ENCODE peak calls at places on chromosomes 7 and 10, in four cellular contexts. S is tibial nerve, W is breast epithelium, J is body of pancreas. B is an unnamed sample. For H3K36me3, the result is how much of the 10 kb centered on the place peaks cover.

GRCh38 chr7:9557853-9558252 is 1124.4 kb downstream of the NXPH1 start:
- DNase-seq in J (no peak), W (no peak), S (no peak), B (no peak)

GRCh38 chr7:26993816-26994810 is 101.7 kb downstream of the HOXA1 start:
- DNase-seq in W (no peak), J (no peak), S (no peak), B (no peak)

GRCh38 chr7:29445736-29446135 is 117.9 kb upstream of the PRR15 start:
- DNase-seq in J (no peak), W (no peak), S (no peak), B (no peak)

GRCh38 chr7:3754488-3755365 is 453.7 kb downstream of the SDK1 start:
- DNase-seq in S (no peak), J (no peak), W (no peak), B (no peak)

GRCh38 chr10:45373783-45374450 is at the start of gene ALOX5:
- DNase-seq in J (peak), S (no peak), W (peak), B (peak)

GRCh38 chr10:30553625-30554442 is 75.7 kb downstream of the LYZL2 start:
- DNase-seq in W (peak), S (peak), J (peak), B (no peak)

GRCh38 chr10:5975641-5976473 is 1.5 kb downstream of the IL15RA start:
- DNase-seq in J (no peak), W (no peak), S (no peak), B (peak)

GRCh38 chr10:7311256-7312178 is 99.3 kb downstream of the SFMBT2 start:
- DNase-seq in S (no peak), W (no peak), J (no peak), B (no peak)

GRCh38 chr10:62045765-62046521 is 144.4 kb downstream of the ARID5B start:
- DNase-seq in J (no peak), S (no peak), W (no peak), B (no peak)

GRCh38 chr10:132693676-132694075 is 92.3 kb downstream of the NKX6-2 start:
- DNase-seq in S (no peak), J (no peak), W (no peak), B (no peak)

GRCh38 chr10:31961264-31961663 is 32.6 kb upstream of the ARHGAP12 start:
- DNase-seq in J (no peak), W (peak), S (no peak), B (no peak)

GRCh38 chr7:33220231-33220630 is 90.9 kb downstream of the BBS9 start:
- DNase-seq in S (no peak), J (no peak), W (no peak), B (no peak)

GRCh38 chr10:129122846-129123245 is 344.2 kb upstream of the MGMT start:
- DNase-seq in J (no peak), W (no peak), S (no peak), B (no peak)

GRCh38 chr10:45000764-45001381 is at the start of gene ZNF22:
- DNase-seq in J (peak), S (peak), W (no peak), B (peak)

GRCh38 chr10:15169555-15170407 is 1.3 kb upstream of the NMT2 start:
- DNase-seq in S (no peak), W (no peak), J (no peak), B (peak)

GRCh38 chr10:79454259-79454658 is 8.8 kb upstream of the ZCCHC24 start:
- DNase-seq in S (no peak), W (no peak), J (no peak), B (no peak)

GRCh38 chr7:30880941-30881340 is 30.7 kb upstream of the AQP1 start:
- DNase-seq in W (no peak), J (no peak), S (no peak), B (no peak)

GRCh38 chr10:119364941-119365340 is 157.6 kb downstream of the GRK5 start:
- DNase-seq in J (peak), W (no peak), S (no peak), B (no peak)

GRCh38 chr10:15201589-15202300 is 33.3 kb upstream of the NMT2 start:
- DNase-seq in J (no peak), W (no peak), S (no peak), B (no peak)

GRCh38 chr7:96304573-96304972 is 17.3 kb downstream of the SLC25A13 start:
- DNase-seq in J (no peak), S (no peak), W (no peak), B (no peak)

GRCh38 chr7:92747041-92747835 is 89.1 kb downstream of the CDK6 start:
- DNase-seq in J (no peak), S (no peak), W (no peak), B (no peak)

GRCh38 chr10:118045842-118046490 is 775 bp downstream of the RAB11FIP2 start:
- DNase-seq in S (no peak), W (peak), J (no peak), B (no peak)

GRCh38 chr10:132450466-132450824 is 53.4 kb downstream of the PWWP2B start:
- DNase-seq in W (no peak), S (no peak), J (no peak), B (peak)

GRCh38 chr7:50621932-50622587 is 56.9 kb upstream of the DDC start:
- DNase-seq in W (no peak), J (no peak), S (no peak), B (no peak)

GRCh38 chr7:155524018-155524556 is 22.3 kb downstream of the CNPY1 start:
- DNase-seq in J (no peak), W (no peak), S (no peak), B (no peak)

GRCh38 chr7:102916881-102917280 is 4.1 kb downstream of the LRRC17 start:
- DNase-seq in W (no peak), S (no peak), J (no peak), B (no peak)

GRCh38 chr10:1102836-1103235 is 46.7 kb downstream of the WDR37 start:
- DNase-seq in S (no peak), W (no peak), J (no peak), B (no peak)

GRCh38 chr7:64541438-64542359 is 21.2 kb downstream of the ZNF680 start:
- DNase-seq in S (no peak), J (no peak), W (no peak), B (no peak)

GRCh38 chr7:22060863-22061262 is 115.2 kb upstream of the CDCA7L start:
- DNase-seq in J (no peak), W (no peak), S (no peak), B (no peak)

GRCh38 chr10:86964847-86965190 is 3.5 kb upstream of the ADIRF start:
- DNase-seq in S (no peak), J (no peak), W (no peak), B (no peak)

GRCh38 chr10:69953851-69954250 is 98.8 kb upstream of the MACROH2A2 start:
- DNase-seq in J (no peak), W (no peak), S (no peak), B (no peak)

GRCh38 chr7:30445770-30446169 is 32.8 kb downstream of the NOD1 start:
- DNase-seq in J (peak), W (no peak), S (peak), B (peak)

GRCh38 chr7:73768661-73769480 is 1.2 kb downstream of the CLDN3 start:
- DNase-seq in W (no peak), S (no peak), J (no peak), B (no peak)

GRCh38 chr7:102320601-102321350 is 34.1 kb downstream of the SH2B2 start:
- DNase-seq in S (no peak), J (no peak), W (no peak), B (no peak)

GRCh38 chr10:15419279-15419874 is 48.3 kb upstream of the FAM171A1 start:
- DNase-seq in J (peak), S (no peak), W (no peak), B (peak)

GRCh38 chr10:5897504-5897903 is 7.5 kb downstream of the FBH1 start:
- DNase-seq in J (no peak), S (no peak), W (no peak), B (no peak)

GRCh38 chr7:2374830-2375728 is 20.5 kb downstream of the EIF3B start:
- DNase-seq in W (no peak), S (no peak), J (no peak), B (no peak)
- H3K36me3 ChIP-seq in W (under half), S (under half), J (half or more), B (half or more)

GRCh38 chr7:6442114-6442513 is 5.6 kb downstream of the DAGLB start:
- DNase-seq in J (no peak), S (no peak), W (no peak), B (no peak)
- H3K4me3 ChIP-seq in J (no peak), S (no peak), W (no peak), B (no peak)

GRCh38 chr10:71644307-71645180 is 75.0 kb downstream of the C10orf105 start:
- DNase-seq in S (no peak), J (no peak), W (no peak), B (no peak)
- H3K27ac ChIP-seq in S (no peak), J (no peak), W (no peak), B (no peak)

DNA sequence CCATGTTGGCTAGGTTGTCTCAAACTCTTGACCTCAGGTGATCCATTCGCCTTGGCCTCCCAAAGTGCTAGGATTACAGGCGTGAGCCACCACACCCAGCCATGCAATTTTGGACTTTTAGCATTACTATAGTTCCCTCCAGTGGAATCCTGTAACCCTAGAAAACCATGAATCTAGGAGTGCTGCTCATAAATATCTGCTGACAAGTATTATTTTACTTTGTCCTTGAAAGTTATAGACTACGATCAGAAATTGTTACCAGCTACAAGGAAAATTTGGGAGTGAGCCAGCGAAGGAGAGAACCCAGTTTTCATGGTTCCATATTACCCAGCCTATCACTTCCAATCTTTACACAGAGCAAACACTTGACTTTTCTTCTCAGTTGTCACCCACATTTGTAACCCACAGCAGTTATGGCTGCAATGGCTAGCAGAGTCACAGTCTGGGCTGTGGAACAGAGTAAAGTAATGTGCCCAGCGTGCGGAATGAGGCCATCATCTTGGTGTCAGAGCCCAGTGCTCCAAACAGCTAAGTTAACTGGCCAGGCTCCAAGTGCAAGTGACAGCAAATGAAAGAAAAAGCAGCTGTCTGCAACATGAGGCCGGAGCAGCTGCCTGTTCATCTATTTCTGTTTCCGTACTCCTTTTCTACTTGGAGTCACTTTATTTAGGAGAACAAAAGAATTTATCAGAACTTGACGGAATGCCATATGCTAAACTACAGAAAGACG is 29.9 kb downstream of the ZC3HC1 start:
- DNase-seq in S (no peak), W (no peak), J (no peak), B (no peak)
- H3K36me3 ChIP-seq in S (under half), W (under half), J (under half), B (under half)

DNA sequence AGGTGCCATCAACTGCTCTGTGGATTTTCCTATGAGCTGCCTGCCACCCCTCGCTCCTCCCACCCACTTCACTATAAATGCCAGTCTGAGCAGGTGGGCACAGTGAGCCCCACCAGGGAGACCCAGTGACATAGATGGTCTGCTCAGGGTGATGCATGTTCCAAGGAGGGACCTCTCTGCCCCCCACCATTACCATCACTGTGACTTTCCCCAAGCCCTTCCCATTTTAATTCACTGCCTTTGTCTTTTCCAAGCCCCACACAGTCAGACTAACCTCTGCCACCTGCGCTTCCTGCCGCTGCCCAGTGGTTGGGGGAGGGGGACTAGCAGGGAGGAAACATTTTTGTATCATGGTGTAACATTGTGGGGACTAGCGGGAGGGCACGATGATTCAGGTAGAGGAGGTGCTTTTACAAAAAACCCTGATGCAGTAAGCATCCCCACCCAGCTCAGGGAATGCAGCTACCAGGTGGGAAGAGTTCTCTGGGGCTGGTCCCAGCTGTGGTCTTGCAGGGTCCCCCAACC is 24.6 kb downstream of the PRSS2 start:
- DNase-seq in J (no peak), S (no peak), W (no peak), B (peak)
- H3K4me3 ChIP-seq in J (no peak), S (no peak), W (no peak), B (peak)

GRCh38 chr10:104077282-104078151 is 8.2 kb downstream of the COL17A1 start:
- DNase-seq in J (no peak), W (no peak), S (no peak), B (no peak)
- H3K27ac ChIP-seq in J (no peak), W (peak), S (no peak), B (no peak)

GRCh38 chr7:43787771-43788170 is 29.3 kb downstream of the BLVRA start:
- DNase-seq in S (no peak), J (no peak), W (no peak), B (no peak)

GRCh38 chr7:43791665-43792064 is 33.2 kb downstream of the BLVRA start:
- DNase-seq in W (no peak), J (no peak), S (no peak), B (no peak)

GRCh38 chr7:43792471-43792870 is 34.0 kb downstream of the BLVRA start:
- DNase-seq in W (no peak), J (no peak), S (no peak), B (no peak)

GRCh38 chr7:43790834-43791233 is 32.4 kb downstream of the BLVRA start:
- DNase-seq in J (no peak), S (no peak), W (no peak), B (no peak)

DNA sequence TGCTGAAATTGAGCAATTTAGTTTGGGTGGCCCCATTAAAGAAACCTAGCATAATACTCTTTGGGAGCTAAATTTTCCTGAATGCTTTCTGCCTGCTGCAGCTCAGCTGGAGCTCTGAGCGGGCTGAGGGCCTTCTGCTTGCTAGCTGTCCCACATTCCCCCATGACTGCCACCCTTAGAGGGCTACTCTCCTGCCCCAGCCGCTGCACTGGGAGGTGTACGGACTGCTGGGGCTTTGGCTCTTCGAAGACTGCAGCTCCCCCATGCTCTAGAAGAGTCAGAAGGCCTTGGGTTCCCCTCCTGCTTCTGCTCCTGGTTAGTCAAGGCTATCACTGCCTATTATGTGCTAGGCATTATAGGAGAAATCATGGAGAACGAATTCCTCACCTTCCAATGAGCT is 31.5 kb downstream of the BLVRA start:
- DNase-seq in W (no peak), J (no peak), S (no peak), B (no peak)
- H3K36me3 ChIP-seq in W (under half), J (under half), S (under half), B (under half)